ENCODE peak calls at places on chromosomes 7 and 10, in eight cellular contexts. B is colonic mucosa, L is heart right ventricle, J is neural progenitor cell, A is adrenal gland, K is ovary, O is uterus, E is breast epithelium. Z is an unnamed sample. For H3K4me1 and H3K36me3, the result is how much of the 10 kb centered on the place peaks cover.

GRCh38 chr10:81696609-81697388 is 178.2 kb upstream of the NRG3 start:
- DNase-seq in J (peak), E (no peak), K (no peak), L (no peak), B (no peak), O (no peak), A (peak), Z (no peak)

GRCh38 chr7:117051808-117052207 is 98.5 kb downstream of the ST7 start:
- DNase-seq in K (no peak), A (no peak), O (no peak), J (no peak), B (no peak), L (no peak), E (no peak), Z (no peak)

GRCh38 chr7:129855234-129855673 is 97.5 kb downstream of the UBE2H start:
- DNase-seq in K (no peak), E (no peak), O (no peak), B (no peak), L (no peak), A (no peak), J (no peak), Z (no peak)

GRCh38 chr10:19817251-19818046 is 1.2 kb downstream of the PLXDC2 start:
- DNase-seq in E (peak), L (peak), O (peak), J (peak), B (peak), K (peak), A (peak), Z (no peak)

GRCh38 chr7:96169439-96169838 is 152.5 kb downstream of the SLC25A13 start:
- DNase-seq in J (no peak), E (no peak), O (no peak), B (no peak), L (no peak), K (no peak), A (no peak), Z (no peak)

GRCh38 chr10:73956476-73957338 is 41.2 kb upstream of the VCL start:
- DNase-seq in L (no peak), J (no peak), E (peak), K (no peak), O (no peak), B (peak), A (no peak), Z (no peak)

GRCh38 chr7:115230882-115231508 is 309.1 kb downstream of the MDFIC start:
- DNase-seq in O (no peak), A (no peak), E (no peak), J (no peak), B (no peak), L (no peak), K (no peak), Z (no peak)

GRCh38 chr10:100670828-100671479 is 74.4 kb upstream of the PAX2 start:
- DNase-seq in E (no peak), L (peak), B (peak), O (no peak), K (no peak), A (no peak), J (peak), Z (no peak)

GRCh38 chr7:74312418-74313021 is 23.3 kb downstream of the CLIP2 start:
- DNase-seq in J (no peak), K (no peak), O (no peak), B (no peak), E (peak), L (no peak), A (no peak), Z (no peak)

GRCh38 chr10:96752380-96752779 is 32.1 kb upstream of the PIK3AP1 start:
- DNase-seq in E (no peak), J (no peak), A (no peak), O (no peak), B (no peak), L (no peak), K (no peak), Z (no peak)

GRCh38 chr7:155299539-155300202 is 2.0 kb downstream of the INSIG1 start:
- DNase-seq in L (no peak), A (no peak), E (no peak), B (peak), K (no peak), J (peak), O (no peak), Z (no peak)

GRCh38 chr7:30143748-30144251 is 9.0 kb downstream of the MTURN start:
- DNase-seq in K (no peak), B (no peak), A (no peak), O (no peak), E (peak), L (no peak), J (no peak), Z (no peak)

GRCh38 chr10:57898231-57898630 is 369.5 kb downstream of the IPMK start:
- DNase-seq in L (no peak), B (peak), E (no peak), A (no peak), J (no peak), K (no peak), O (no peak), Z (no peak)

GRCh38 chr10:34539533-34540315 is 275.4 kb downstream of the PARD3 start:
- DNase-seq in K (no peak), B (peak), J (no peak), A (peak), L (no peak), O (no peak), E (no peak), Z (no peak)

GRCh38 chr10:76080991-76081390 is 649.6 kb downstream of the LRMDA start:
- DNase-seq in A (no peak), E (no peak), J (no peak), L (no peak), B (no peak), O (no peak), K (no peak), Z (no peak)

GRCh38 chr10:73207883-73208282 is 39.2 kb downstream of the DNAJC9 start:
- DNase-seq in E (no peak), K (no peak), J (no peak), O (no peak), B (no peak), A (no peak), L (no peak), Z (peak)

GRCh38 chr10:43573250-43574034 is 974 bp downstream of the ZNF239 start:
- DNase-seq in A (no peak), O (no peak), J (peak), K (no peak), E (no peak), L (no peak), B (no peak), Z (no peak)

GRCh38 chr10:100749059-100749308 is 3.6 kb downstream of the PAX2 start:
- DNase-seq in K (no peak), E (no peak), A (no peak), O (no peak), B (no peak), J (no peak), L (no peak), Z (no peak)

GRCh38 chr7:150923191-150923590 is 54.9 kb downstream of the KCNH2 start:
- DNase-seq in J (no peak), E (no peak), K (no peak), O (no peak), A (no peak), L (no peak), B (no peak), Z (no peak)

GRCh38 chr7:92633211-92633906 is 43.2 kb upstream of the FAM133B start:
- DNase-seq in K (no peak), E (no peak), A (peak), L (no peak), B (peak), J (no peak), O (no peak), Z (no peak)

GRCh38 chr7:21104124-21104500 is 317.4 kb upstream of the SP8 start:
- DNase-seq in K (no peak), B (peak), L (no peak), O (no peak), J (no peak), E (no peak), A (no peak), Z (no peak)

GRCh38 chr7:83519240-83519639 is 129.7 kb downstream of the SEMA3E start:
- DNase-seq in B (no peak), O (no peak), K (no peak), A (no peak), E (no peak), L (no peak), J (no peak), Z (no peak)

GRCh38 chr10:52256832-52257691 is 57.0 kb upstream of the DKK1 start:
- DNase-seq in L (no peak), E (no peak), B (no peak), J (no peak), A (no peak), O (no peak), K (no peak), Z (no peak)

GRCh38 chr7:69109131-69109740 is 489.0 kb upstream of the AUTS2 start:
- DNase-seq in K (no peak), E (no peak), B (no peak), A (no peak), J (no peak), L (no peak), O (no peak), Z (no peak)

GRCh38 chr10:101011517-101012423 is 12.2 kb downstream of the LZTS2 start:
- DNase-seq in K (no peak), J (peak), A (no peak), E (no peak), B (no peak), O (no peak), L (no peak), Z (no peak)

GRCh38 chr7:140176271-140176701 is 497 bp downstream of the KDM7A start:
- DNase-seq in O (peak), L (peak), K (peak), J (peak), B (no peak), E (no peak), A (no peak), Z (no peak)

GRCh38 chr7:82362129-82362528 is 81.4 kb downstream of the CACNA2D1 start:
- DNase-seq in A (no peak), E (no peak), K (no peak), L (no peak), O (no peak), J (no peak), B (no peak), Z (no peak)

DNA sequence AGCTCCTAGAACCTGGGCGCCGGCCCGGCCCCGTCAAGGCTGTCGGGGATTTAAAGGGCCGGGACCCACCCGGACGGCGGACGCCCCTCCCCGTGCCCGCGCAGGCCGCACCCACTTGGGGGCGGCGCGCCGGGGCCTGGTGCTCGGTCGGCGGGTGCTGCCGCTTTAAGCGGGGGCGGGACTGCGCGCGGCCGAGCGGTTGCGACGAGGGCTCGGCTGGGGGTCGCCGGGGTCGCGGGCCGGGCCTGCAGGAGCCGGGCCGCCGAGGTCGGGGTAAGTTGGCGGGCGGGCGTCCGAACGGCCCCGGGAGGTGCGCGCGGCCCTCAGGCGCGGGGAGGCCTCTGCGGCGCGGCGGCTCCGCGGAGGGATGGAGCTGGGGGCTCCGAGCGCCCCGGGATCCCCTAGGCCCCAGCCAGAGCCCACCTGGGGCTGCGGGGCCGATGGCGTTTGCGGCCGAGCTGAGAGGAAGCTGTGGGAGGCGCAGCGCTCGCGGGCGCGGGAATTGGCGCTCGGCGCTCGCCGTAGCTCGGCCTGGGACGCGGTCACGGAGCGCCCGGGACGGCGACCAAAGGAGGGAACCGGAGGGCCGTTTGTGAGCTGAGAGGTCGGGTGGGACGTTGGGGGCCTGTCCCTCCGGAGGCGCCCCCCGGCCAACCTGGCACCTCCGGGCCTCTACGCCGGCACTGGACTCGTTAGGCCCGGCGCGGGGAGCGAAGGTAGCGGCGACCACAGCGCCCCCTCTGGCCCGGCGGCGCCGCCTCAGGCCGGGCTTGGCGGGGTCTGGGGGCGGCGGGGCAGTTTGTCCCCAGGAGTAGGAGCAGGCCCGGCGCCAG is at the start of gene TRRAP:
- DNase-seq in L (peak), K (peak), A (peak), B (peak), O (peak), J (peak), E (peak), Z (peak)
- TF ChIP-seq CTCF in L (peak), K (peak), A (peak), B (peak), O (peak), J (peak), E (peak), Z (peak)

GRCh38 chr7:111029141-111029572 is 61.8 kb upstream of the LRRN3 start:
- DNase-seq in O (no peak), B (no peak), A (no peak), E (no peak), K (no peak), J (no peak), L (no peak), Z (no peak)

GRCh38 chr7:111026301-111026700 is 64.6 kb upstream of the LRRN3 start:
- DNase-seq in B (no peak), J (no peak), O (no peak), L (no peak), A (no peak), K (no peak), E (no peak), Z (no peak)

GRCh38 chr7:111027396-111027795 is 63.5 kb upstream of the LRRN3 start:
- DNase-seq in J (no peak), L (no peak), K (no peak), O (no peak), A (no peak), E (no peak), B (no peak), Z (no peak)

GRCh38 chr7:111026806-111027205 is 64.1 kb upstream of the LRRN3 start:
- DNase-seq in J (no peak), B (no peak), E (no peak), L (no peak), O (no peak), K (no peak), A (no peak), Z (no peak)

DNA sequence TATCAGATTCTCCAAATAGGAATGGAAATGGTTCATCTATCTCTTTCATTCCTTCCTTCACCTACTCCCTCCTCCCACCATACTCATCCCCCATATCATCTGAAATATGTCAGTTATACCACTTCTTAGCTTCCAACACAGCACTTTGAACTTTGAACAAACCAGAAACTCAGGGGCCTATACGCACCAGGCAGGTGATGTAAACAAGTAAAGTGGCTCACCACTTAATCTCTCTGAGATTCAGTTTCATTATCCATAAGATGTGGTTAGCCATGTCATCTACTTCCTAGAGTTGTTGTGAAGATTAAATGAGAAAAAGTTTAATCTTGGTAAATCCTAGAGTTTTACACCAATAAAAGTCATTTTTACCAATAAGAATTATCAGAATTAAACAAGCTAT is 65.9 kb upstream of the LRRN3 start:
- DNase-seq in B (no peak), E (no peak), A (no peak), K (no peak), J (no peak), O (no peak), L (no peak), Z (no peak)
- H3K4me1 ChIP-seq in B (under half), E (under half), A (under half), K (under half), J (under half), O (under half), L (under half), Z (under half)

GRCh38 chr7:76340617-76341131 is 18.1 kb downstream of the YWHAG start:
- DNase-seq in B (no peak), O (no peak), A (peak), L (no peak), K (no peak), E (no peak), J (no peak), Z (no peak)
- H3K36me3 ChIP-seq in B (under half), O (under half), A (under half), L (half or more), K (under half), E (under half), J (under half), Z (under half)

GRCh38 chr10:119443970-119444660 is 98.4 kb downstream of the RGS10 start:
- DNase-seq in E (no peak), K (no peak), B (no peak), O (no peak), A (no peak), L (no peak), J (no peak), Z (no peak)

GRCh38 chr10:119446441-119447277 is 95.9 kb downstream of the RGS10 start:
- DNase-seq in A (no peak), B (no peak), J (no peak), L (no peak), K (peak), O (no peak), E (no peak), Z (no peak)

GRCh38 chr10:119444866-119445265 is 97.7 kb downstream of the RGS10 start:
- DNase-seq in E (no peak), L (no peak), J (no peak), K (no peak), B (no peak), A (no peak), O (no peak), Z (no peak)

GRCh38 chr10:119445935-119446317 is 96.6 kb downstream of the RGS10 start:
- DNase-seq in J (no peak), K (no peak), B (no peak), A (no peak), E (no peak), O (no peak), L (no peak), Z (no peak)

GRCh38 chr10:119445311-119445934 is 97.1 kb downstream of the RGS10 start:
- DNase-seq in B (peak), K (peak), A (peak), J (peak), E (peak), O (peak), L (peak), Z (peak)
- TF ChIP-seq CTCF in B (peak), K (peak), A (peak), J (peak), E (peak), O (peak), L (peak), Z (peak)

DNA sequence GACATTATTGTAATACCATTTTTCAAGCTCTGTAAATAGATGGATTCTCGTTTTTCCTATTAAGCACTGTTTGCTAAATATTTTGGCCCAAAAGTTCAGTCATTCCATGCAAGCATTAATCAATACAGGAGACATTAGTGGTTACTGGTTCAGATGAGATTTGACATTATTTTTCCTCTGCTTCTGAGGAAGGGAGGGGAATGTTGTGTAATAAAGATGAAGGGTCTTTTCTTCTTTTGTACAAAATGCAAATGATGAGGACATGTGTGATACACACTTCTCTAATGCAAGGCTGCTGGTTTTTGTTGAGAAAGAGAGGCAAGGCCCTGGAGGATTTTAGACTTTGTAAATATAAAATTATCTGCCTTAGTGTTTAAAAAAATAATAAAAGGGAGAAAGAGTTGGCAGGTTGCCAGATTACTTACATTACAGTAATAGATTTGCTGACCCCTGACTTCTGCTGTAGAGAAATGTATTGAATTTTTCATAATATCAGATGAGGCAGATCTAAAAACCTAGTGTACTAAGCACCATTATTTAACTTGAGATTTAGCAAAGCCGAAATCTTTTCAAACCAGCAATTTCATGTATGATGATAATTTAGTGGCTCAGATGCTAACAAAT is 179.9 kb downstream of the ARID5B start:
- DNase-seq in A (no peak), L (no peak), O (no peak), B (peak), J (no peak), E (no peak), K (no peak), Z (no peak)
- H3K4me1 ChIP-seq in A (under half), L (half or more), O (under half), B (under half), J (under half), E (under half), K (under half), Z (under half)